ENCODE peak calls at places on chromosomes 3 and 15, in nine cellular contexts. K, Z, Q, S, G, A, E, I and V are unnamed samples.

GRCh38 chr3:134590766-134591165 is 60.1 kb downstream of the KY start:
- DNase-seq in A (peak; percentile 14), S (no peak), Z (no peak), K (no peak), G (no peak), E (peak; percentile 4), Q (no peak), I (no peak), V (no peak)

GRCh38 chr15:64897345-64897985 is 14.2 kb upstream of the ANKDD1A start:
- DNase-seq in Q (peak; percentile 75), S (no peak), E (no peak), K (no peak), G (no peak), Z (peak; percentile 27), I (no peak), A (peak; percentile 87), V (no peak)

GRCh38 chr15:100833432-100834389 is 45.9 kb upstream of the ALDH1A3 start:
- DNase-seq in E (no peak), Q (no peak), G (no peak), Z (peak; percentile 88), A (no peak), K (no peak), S (no peak), I (no peak), V (no peak)

GRCh38 chr15:98614681-98615080 is 33.7 kb upstream of the IGF1R start:
- DNase-seq in G (no peak), Q (no peak), A (no peak), E (no peak), K (no peak), I (no peak), Z (no peak), S (no peak), V (no peak)

GRCh38 chr3:143207338-143207961 is 87.9 kb downstream of the CHST2 start:
- DNase-seq in A (peak; percentile 79), S (no peak), K (no peak), I (no peak), Z (peak; percentile 11), G (no peak), Q (peak; percentile 61), E (peak; percentile 21), V (peak; percentile 28)

GRCh38 chr15:52217186-52217585 is 26.0 kb upstream of the GNB5 start:
- DNase-seq in A (no peak), Q (no peak), E (peak; percentile 14), K (no peak), I (no peak), Z (no peak), S (no peak), G (no peak), V (peak; percentile 24)

GRCh38 chr15:101710806-101711205 is 13.5 kb downstream of the TARS3 start:
- DNase-seq in I (no peak), K (no peak), A (peak; percentile 62), Q (peak; percentile 61), Z (no peak), S (no peak), G (no peak), E (no peak), V (no peak)

GRCh38 chr3:170420307-170420821 is 1.7 kb downstream of the CLDN11 start:
- DNase-seq in Q (no peak), S (no peak), K (no peak), E (no peak), Z (no peak), G (no peak), I (no peak), A (no peak), V (no peak)

GRCh38 chr15:55279746-55280351 is 9.8 kb downstream of the RAB27A start:
- DNase-seq in G (peak; percentile 41), S (no peak), A (peak; percentile 96), E (peak; percentile 90), I (no peak), Q (peak; percentile 96), K (no peak), Z (peak; percentile 84), V (no peak)

GRCh38 chr3:109025896-109026295 is 72.2 kb upstream of the GUCA1C start:
- DNase-seq in I (no peak), G (no peak), Q (no peak), Z (no peak), E (no peak), S (no peak), K (no peak), A (no peak), V (no peak)

GRCh38 chr3:8741581-8742355 is 8.2 kb downstream of the CAV3 start:
- DNase-seq in I (no peak), K (no peak), Z (no peak), Q (peak; percentile 79), A (peak; percentile 91), G (no peak), S (no peak), E (no peak), V (peak; percentile 68)